ENCODE peak calls at places on chromosomes 5 and 9, in eight cellular contexts. E is cardiac fibroblast; Z is GM04504; M is HTR-8/SVneo; N is CD8-positive, alpha-beta T cell; W is stimulated activated CD8-positive, alpha-beta memory T cell treated with anti-CD3 and anti-CD28 coated beads, Interleukin-15, amount 100 ng/mL, for 24 hours; C is anterior cingulate cortex; H is activated effector memory CD4-positive, alpha-beta T cell treated with Interleukin-2 at 50 U/mL for 16 hours. J is an unnamed sample.

GRCh38 chr5:132840896-132841818 is 10.7 kb upstream of the SHROOM1 start:
- DNase-seq in C (no peak), W (no peak), N (no peak), M (no peak), E (peak; percentile 47), Z (no peak), H (no peak), J (peak; percentile 17)

GRCh38 chr5:139788294-139788875 is 7.2 kb upstream of the PSD2 start:
- DNase-seq in H (no peak), N (no peak), Z (no peak), W (no peak), E (no peak), M (no peak), C (peak; percentile 92), J (peak; percentile 45)

GRCh38 chr5:112776301-112776856 is 38.7 kb downstream of the APC start:
- DNase-seq in Z (peak; percentile 58), C (no peak), N (no peak), W (no peak), M (no peak), E (peak; percentile 64), H (no peak), J (no peak)

GRCh38 chr9:3916984-3917383 is 382.9 kb downstream of the GLIS3 start:
- DNase-seq in N (no peak), M (no peak), C (no peak), E (peak; percentile 82), H (no peak), Z (no peak), W (no peak), J (no peak)

GRCh38 chr9:114300153-114300845 is 22.6 kb upstream of the ORM1 start:
- DNase-seq in C (no peak), M (no peak), H (no peak), N (no peak), Z (no peak), W (no peak), E (no peak), J (peak; percentile 25)

GRCh38 chr5:35745666-35746065 is 111.0 kb upstream of the IL7R start:
- DNase-seq in H (no peak), M (no peak), E (no peak), W (no peak), Z (no peak), C (no peak), N (no peak), J (no peak)

GRCh38 chr5:36054646-36055045 is 12.0 kb downstream of the UGT3A2 start:
- DNase-seq in Z (peak; percentile 25), M (no peak), C (no peak), W (no peak), E (no peak), N (no peak), H (no peak), J (no peak)

GRCh38 chr5:54234304-54234938 is 76.0 kb downstream of the ARL15 start:
- DNase-seq in N (no peak), Z (no peak), W (no peak), E (peak; percentile 75), H (no peak), C (no peak), M (peak; percentile 46), J (no peak)

J was measured in mesothelial cell of epicardium.